ENCODE peak calls at places on chromosomes 13 and 19, in seven cellular contexts. O is neuronal stem cell, V is mesendoderm, I is mesenchymal stem cell, A is H9, Y is trophoblast cell, G is H1. C is an unnamed sample.

GRCh38 chr13:25249001-25249543 is 38.2 kb downstream of the MTMR6 start:
- DNase-seq in I (peak; percentile 34), G (no peak), A (no peak), Y (peak; percentile 30), V (peak; percentile 61), O (no peak), C (peak; percentile 43)

GRCh38 chr19:7575426-7576040 is 20.1 kb upstream of the CAMSAP3 start:
- DNase-seq in Y (peak; percentile 19), A (no peak), V (no peak), O (no peak), I (no peak), G (no peak), C (no peak)

GRCh38 chr19:43809762-43810696 is 7.8 kb upstream of the LYPD5 start:
- DNase-seq in O (no peak), V (peak; percentile 52), G (no peak), I (peak; percentile 66), A (no peak), Y (peak; percentile 85), C (peak; percentile 74)

GRCh38 chr19:21604351-21604926 is 99.0 kb downstream of the ZNF429 start:
- DNase-seq in O (no peak), Y (peak; percentile 55), I (peak; percentile 32), V (peak; percentile 79), G (peak; percentile 52), A (no peak), C (peak; percentile 21)

GRCh38 chr13:93224545-93224944 is 2.1 kb upstream of the GPC6 start:
- DNase-seq in Y (no peak), A (peak; percentile 77), V (peak; percentile 99), O (peak; percentile 64), I (peak; percentile 72), G (no peak), C (peak; percentile 39)

GRCh38 chr13:42696191-42696590 is 85.2 kb upstream of the FAM216B start:
- DNase-seq in A (no peak), Y (peak; percentile 37), V (no peak), G (no peak), I (peak; percentile 50), O (no peak), C (peak; percentile 80)

GRCh38 chr19:18683109-18683954 is at the start of gene CRTC1:
- DNase-seq in A (peak; percentile 83), I (peak; percentile 82), Y (peak; percentile 93), V (peak; percentile 85), O (peak; percentile 89), G (peak; percentile 91), C (peak; percentile 79)

GRCh38 chr13:107234315-107234714 is 666.4 kb upstream of the ARGLU1 start:
- DNase-seq in Y (no peak), A (no peak), V (no peak), G (no peak), I (peak; percentile 10), O (no peak), C (no peak)

GRCh38 chr13:27635256-27635655 is 13.6 kb downstream of the POLR1D start:
- DNase-seq in G (no peak), O (no peak), V (no peak), I (no peak), A (no peak), Y (no peak), C (no peak)

GRCh38 chr19:36564391-36564790 is 8.7 kb downstream of the ZNF529 start:
- DNase-seq in O (no peak), V (no peak), A (no peak), I (no peak), G (no peak), Y (no peak), C (no peak)

GRCh38 chr13:113880651-113881611 is 17.1 kb upstream of the GAS6 start:
- DNase-seq in G (no peak), Y (no peak), V (no peak), A (no peak), I (no peak), O (no peak), C (no peak)

GRCh38 chr19:37869766-37870340 is 36.5 kb downstream of the WDR87 start:
- DNase-seq in V (no peak), I (no peak), A (no peak), O (no peak), Y (peak; percentile 13), G (no peak), C (no peak)

GRCh38 chr19:18649371-18650047 is 12.7 kb downstream of the KLHL26 start:
- DNase-seq in Y (peak; percentile 33), V (no peak), O (no peak), G (no peak), I (peak; percentile 88), A (peak; percentile 62), C (peak; percentile 70)

GRCh38 chr19:12995596-12996541 is 594 bp downstream of the NFIX start:
- DNase-seq in A (no peak), G (no peak), O (no peak), V (no peak), Y (no peak), I (peak; percentile 45), C (peak; percentile 30)

GRCh38 chr19:48698046-48698445 is 2.3 kb downstream of the FUT2 start:
- DNase-seq in V (no peak), I (peak; percentile 62), A (no peak), Y (no peak), O (no peak), G (no peak), C (peak; percentile 74)

GRCh38 chr19:42242071-42242511 is 311 bp downstream of the GSK3A start:
- DNase-seq in A (no peak), G (no peak), V (no peak), Y (no peak), O (no peak), I (peak; percentile 12), C (no peak)

GRCh38 chr19:9835507-9835949 is 410 bp downstream of the PIN1 start:
- DNase-seq in A (no peak), G (no peak), O (no peak), Y (no peak), I (no peak), V (no peak), C (no peak)

GRCh38 chr13:98641075-98641474 is 64.2 kb upstream of the STK24 start:
- DNase-seq in V (no peak), I (no peak), G (no peak), O (no peak), A (no peak), Y (no peak), C (no peak)

GRCh38 chr13:66576381-66576780 is 653.8 kb downstream of the PCDH9 start:
- DNase-seq in G (no peak), I (no peak), Y (no peak), A (no peak), O (no peak), V (no peak), C (no peak)

GRCh38 chr13:50449465-50449864 is 394.0 kb downstream of the DLEU7 start:
- DNase-seq in G (no peak), I (peak; percentile 12), V (no peak), A (no peak), Y (no peak), O (no peak), C (no peak)

GRCh38 chr19:35556846-35557538 is 6.5 kb downstream of the ATP4A start:
- DNase-seq in I (no peak), G (no peak), Y (no peak), O (no peak), A (no peak), V (no peak), C (no peak)
- H2AK5ac ChIP-seq in I (no peak overlapping the region), G (no peak overlapping the region), Y (no peak overlapping the region), O (no peak overlapping the region), A (no peak overlapping the region), V (no peak overlapping the region), C (no peak overlapping the region)

GRCh38 chr13:79456656-79457365 is 24.1 kb upstream of the NDFIP2 start:
- DNase-seq in Y (peak; percentile 19), A (no peak), O (no peak), I (no peak), G (no peak), V (no peak), C (no peak)

GRCh38 chr13:79457390-79457789 is 23.6 kb upstream of the NDFIP2 start:
- DNase-seq in O (no peak), I (no peak), Y (peak; percentile 7), V (no peak), A (no peak), G (no peak), C (no peak)

GRCh38 chr13:79456051-79456450 is 24.9 kb upstream of the NDFIP2 start:
- DNase-seq in A (no peak), I (no peak), O (no peak), V (no peak), Y (peak; percentile 76), G (no peak), C (no peak)

GRCh38 chr13:79457948-79458347 is 23.0 kb upstream of the NDFIP2 start:
- DNase-seq in V (peak; percentile 82), O (no peak), G (no peak), I (peak; percentile 91), Y (peak; percentile 75), A (no peak), C (peak; percentile 91)

DNA sequence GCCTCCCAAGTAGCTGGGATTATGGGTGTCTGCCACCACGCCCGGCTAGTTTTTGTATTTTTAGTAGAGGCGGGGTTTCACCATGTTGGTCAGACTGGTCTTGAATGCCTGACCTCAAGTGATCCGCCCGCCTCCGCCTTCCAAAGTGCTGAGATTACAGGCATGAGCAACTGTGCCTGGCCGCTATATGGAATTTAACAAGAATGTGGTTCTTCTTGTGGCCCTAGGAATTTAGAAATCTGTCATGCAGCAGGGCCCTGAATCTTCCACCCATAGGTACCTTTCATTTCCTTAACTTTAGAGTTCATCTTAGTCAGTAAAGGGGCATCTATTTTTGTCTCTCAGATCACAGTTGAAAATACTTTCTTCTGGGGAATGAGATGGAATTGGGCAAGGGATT is 25.6 kb upstream of the NDFIP2 start:
- DNase-seq in O (no peak), V (peak; percentile 75), G (no peak), I (no peak), A (peak; percentile 26), Y (peak; percentile 95), C (peak; percentile 19)
- H3K27ac ChIP-seq in O (no peak overlapping the region), V (no peak overlapping the region), G (no peak overlapping the region), I (no peak overlapping the region), A (no peak overlapping the region), Y (peak overlapping the region; percentile 17), C (no peak overlapping the region)

GRCh38 chr13:108897955-108898354 is 268.5 kb downstream of the MYO16 start:
- DNase-seq in O (no peak), V (no peak), G (no peak), Y (peak; percentile 20), A (no peak), I (no peak), C (peak; percentile 15)

GRCh38 chr13:108903613-108904012 is 274.2 kb downstream of the MYO16 start:
- DNase-seq in I (no peak), V (no peak), G (no peak), O (no peak), Y (no peak), A (no peak), C (no peak)

DNA sequence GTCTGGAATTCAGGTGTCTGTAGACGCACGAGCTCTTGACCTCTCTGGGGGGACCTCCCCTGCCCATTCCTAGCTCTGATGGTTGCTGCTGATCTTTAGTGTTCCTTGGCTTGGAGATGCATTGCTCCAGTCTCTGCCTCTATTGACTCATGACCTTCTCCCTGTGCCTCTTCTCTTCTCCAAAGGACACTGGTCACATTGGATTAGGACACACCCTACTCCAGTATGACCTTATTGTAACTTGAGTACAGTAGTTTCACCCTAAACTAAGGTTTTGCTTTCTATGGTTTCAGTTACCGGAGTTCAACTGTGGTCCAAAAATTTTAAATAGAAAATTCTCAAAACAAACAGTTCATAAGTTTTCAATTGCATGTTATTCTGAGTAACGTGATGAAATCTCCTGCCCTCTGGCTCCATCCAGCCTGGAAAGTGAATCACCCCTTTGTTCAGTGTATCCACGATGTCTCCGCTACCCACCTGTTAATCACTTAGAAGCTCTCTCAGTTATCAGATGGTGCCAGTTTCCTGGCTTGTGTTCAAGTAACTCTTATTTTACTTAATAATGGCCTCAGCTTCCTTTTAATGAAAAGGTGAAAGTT is 273.2 kb downstream of the MYO16 start:
- DNase-seq in G (no peak), O (no peak), Y (no peak), A (no peak), V (no peak), I (no peak), C (no peak)
- H2AK5ac ChIP-seq in G (no peak overlapping the region), O (no peak overlapping the region), Y (no peak overlapping the region), A (no peak overlapping the region), V (no peak overlapping the region), I (no peak overlapping the region), C (no peak overlapping the region)

GRCh38 chr19:16889883-16890460 is 1.2 kb downstream of the F2RL3 start:
- DNase-seq in G (no peak), Y (peak; percentile 22), I (no peak), A (no peak), O (no peak), V (no peak), C (no peak)
- H3K27ac ChIP-seq in G (no peak overlapping the region), Y (no peak overlapping the region), I (no peak overlapping the region), A (no peak overlapping the region), O (no peak overlapping the region), V (no peak overlapping the region), C (no peak overlapping the region)

C was measured in IMR-90.